ENCODE peak calls at places on chromosome 19, in four cellular contexts. Q, S, T and G are unnamed samples.

GRCh38 chr19:38655148-38655824 is 7.8 kb downstream of the ACTN4 start:
- DNase-seq in T (no peak), Q (peak; percentile 70), S (no peak), G (no peak)

GRCh38 chr19:1018393-1018792 is 2.5 kb downstream of the TMEM259 start:
- DNase-seq in S (no peak), Q (no peak), T (no peak), G (no peak)

GRCh38 chr19:15532779-15533521 is 24.6 kb downstream of the CYP4F22 start:
- DNase-seq in Q (no peak), S (no peak), T (no peak), G (no peak)

GRCh38 chr19:10006335-10006708 is 4.0 kb downstream of the COL5A3 start:
- DNase-seq in S (no peak), T (peak; percentile 37), Q (peak; percentile 33), G (no peak)

GRCh38 chr19:51750381-51751124 is 1.1 kb downstream of the FPR1 start:
- DNase-seq in Q (no peak), T (no peak), S (no peak), G (no peak)

GRCh38 chr19:3336351-3336679 is 30.1 kb upstream of the NFIC start:
- DNase-seq in S (no peak), T (no peak), Q (no peak), G (no peak)

GRCh38 chr19:35501684-35502083 is 11.4 kb upstream of the KRTDAP start:
- DNase-seq in Q (peak; percentile 33), S (no peak), T (no peak), G (no peak)

GRCh38 chr19:30253581-30253996 is 118.6 kb upstream of the ZNF536 start:
- DNase-seq in T (no peak), S (peak; percentile 42), Q (no peak), G (no peak)

GRCh38 chr19:6239401-6239844 is 40.4 kb downstream of the MLLT1 start:
- DNase-seq in S (peak; percentile 26), T (no peak), Q (no peak), G (no peak)

GRCh38 chr19:57103573-57104277 is 16.1 kb upstream of the USP29 start:
- DNase-seq in Q (peak; percentile 22), S (peak; percentile 79), T (peak; percentile 55), G (peak; percentile 59)

GRCh38 chr19:23999821-24000610 is 85.3 kb downstream of the ZNF726 start:
- DNase-seq in S (no peak), Q (no peak), T (no peak), G (no peak)

GRCh38 chr19:39550197-39550596 is 10.2 kb upstream of the EID2 start:
- DNase-seq in T (no peak), Q (no peak), S (no peak), G (peak; percentile 49)

GRCh38 chr19:36331353-36332228 is 47.4 kb downstream of the ZFP14 start:
- DNase-seq in S (peak; percentile 88), T (peak; percentile 71), Q (peak; percentile 95), G (peak; percentile 70)

GRCh38 chr19:55256562-55257460 is 2.0 kb downstream of the PPP6R1 start:
- DNase-seq in S (no peak), T (no peak), Q (peak; percentile 6), G (no peak)

GRCh38 chr19:17352608-17353280 is 15.4 kb downstream of the GTPBP3 start:
- DNase-seq in Q (no peak), T (no peak), S (no peak), G (no peak)

GRCh38 chr19:40604647-40605200 is 3.6 kb downstream of the LTBP4 start:
- DNase-seq in S (no peak), T (peak; percentile 18), Q (no peak), G (peak; percentile 40)
- H3K27ac ChIP-seq in S (no peak overlapping the region), T (peak overlapping the region; percentile 49), Q (no peak overlapping the region), G (peak overlapping the region; percentile 79)

DNA sequence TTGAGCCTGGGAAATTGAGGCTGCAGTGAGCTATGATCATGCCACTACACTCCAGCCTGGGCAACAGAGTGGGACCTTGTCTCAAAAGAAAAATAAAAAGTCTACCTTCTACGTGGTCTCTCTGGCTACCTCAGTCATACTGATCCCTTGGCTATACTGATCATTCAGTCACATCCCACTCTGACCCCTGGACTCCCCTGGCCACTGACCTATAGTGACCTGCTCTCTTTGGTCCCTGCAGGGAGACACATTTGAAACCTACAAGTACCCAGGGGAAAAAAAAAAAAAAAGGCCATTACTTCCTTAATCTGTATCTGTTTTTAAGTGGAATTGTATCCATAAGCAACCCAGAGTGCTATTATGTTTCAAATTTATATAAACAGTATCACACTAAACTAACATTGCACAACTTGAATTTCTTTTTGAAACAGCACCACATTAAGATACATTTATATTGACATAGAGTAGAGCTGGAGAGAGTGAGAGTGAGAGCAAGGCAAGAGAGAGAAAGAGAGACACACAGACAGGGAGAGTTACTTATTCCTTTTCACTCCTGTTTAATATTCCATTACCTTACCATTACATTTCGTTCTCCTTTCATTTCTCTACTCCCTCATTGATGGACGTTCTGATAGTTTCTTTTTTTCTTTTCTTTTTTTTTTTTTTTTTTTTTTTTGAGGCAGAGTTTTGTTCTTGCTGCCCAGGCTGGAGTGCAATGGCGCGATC is 23.7 kb upstream of the CERS4 start:
- DNase-seq in T (no peak), S (no peak), Q (no peak), G (no peak)
- H3K4me3 ChIP-seq in T (no peak overlapping the region), S (no peak overlapping the region), Q (no peak overlapping the region), G (no peak overlapping the region)

DNA sequence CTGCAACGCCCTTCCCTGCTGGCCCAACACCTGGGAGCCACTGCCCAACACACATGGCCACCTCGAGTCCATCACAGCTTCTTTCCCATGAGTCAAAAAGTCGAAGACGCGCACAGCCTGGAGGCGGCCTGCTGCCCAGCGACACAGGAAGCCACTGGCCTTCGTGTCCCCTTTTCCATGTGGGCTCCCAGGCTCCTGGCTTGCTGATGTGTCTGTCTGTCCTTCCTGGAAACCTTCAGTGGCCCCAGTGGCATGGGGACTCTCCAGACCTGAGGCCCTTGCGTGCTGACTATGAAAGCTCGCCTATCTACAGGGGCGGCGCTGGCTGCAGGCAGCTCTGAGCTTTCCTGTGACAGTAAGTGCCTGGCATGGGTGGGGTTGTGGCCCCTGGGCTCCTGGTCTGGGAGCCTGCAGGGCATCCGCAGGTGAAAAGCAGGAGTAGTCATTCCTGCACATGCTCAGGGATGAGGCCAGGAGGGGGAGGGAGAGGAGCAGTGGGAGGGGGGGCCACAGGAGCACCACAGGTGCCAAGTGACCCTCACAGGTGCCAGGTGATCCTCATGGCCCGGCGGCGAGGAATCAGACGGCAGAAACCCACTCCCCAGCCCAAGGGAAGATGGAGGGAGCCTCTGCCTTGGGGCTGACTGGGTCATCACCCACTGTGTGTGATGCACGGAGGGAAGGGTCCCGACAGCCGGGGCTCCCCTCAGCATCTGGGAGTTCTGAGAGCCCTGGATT is 27.5 kb downstream of the SH3GL1 start:
- DNase-seq in S (no peak), Q (no peak), T (no peak), G (no peak)
- H3K4me1 ChIP-seq in S (peaks cover 70% of the 10 kb centered on the region), Q (peaks cover 97% of the 10 kb centered on the region), T (peaks cover 59% of the 10 kb centered on the region), G (peaks cover 29% of the 10 kb centered on the region)

DNA sequence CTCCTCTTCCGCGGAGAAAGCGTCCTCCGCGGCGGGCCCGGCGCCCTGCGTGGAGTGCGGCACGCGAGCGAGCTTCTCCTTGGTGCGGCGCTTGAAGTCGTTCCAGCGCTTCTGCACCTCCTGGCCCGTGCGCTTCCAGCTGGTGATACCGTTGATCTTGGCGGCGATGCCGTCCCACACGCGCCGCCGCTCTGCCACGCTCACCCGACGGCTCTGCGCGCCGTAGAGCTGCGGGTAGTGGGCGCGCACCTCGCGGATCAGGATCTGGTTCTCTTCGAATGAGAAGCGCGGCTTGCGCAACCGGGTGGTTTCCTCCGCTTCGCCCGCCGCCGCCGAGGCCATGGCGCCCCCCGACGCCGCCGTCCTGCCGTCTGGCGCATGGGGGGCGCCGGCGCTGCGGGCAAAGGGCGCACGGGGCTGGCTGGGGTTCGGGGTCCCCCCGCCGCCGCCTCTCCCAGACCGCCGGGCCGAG is 945 bp downstream of the MYPOP start:
- DNase-seq in S (peak; percentile 71), Q (peak; percentile 81), T (peak; percentile 53), G (no peak)
- H3K27ac ChIP-seq in S (no peak overlapping the region), Q (no peak overlapping the region), T (no peak overlapping the region), G (no peak overlapping the region)

DNA sequence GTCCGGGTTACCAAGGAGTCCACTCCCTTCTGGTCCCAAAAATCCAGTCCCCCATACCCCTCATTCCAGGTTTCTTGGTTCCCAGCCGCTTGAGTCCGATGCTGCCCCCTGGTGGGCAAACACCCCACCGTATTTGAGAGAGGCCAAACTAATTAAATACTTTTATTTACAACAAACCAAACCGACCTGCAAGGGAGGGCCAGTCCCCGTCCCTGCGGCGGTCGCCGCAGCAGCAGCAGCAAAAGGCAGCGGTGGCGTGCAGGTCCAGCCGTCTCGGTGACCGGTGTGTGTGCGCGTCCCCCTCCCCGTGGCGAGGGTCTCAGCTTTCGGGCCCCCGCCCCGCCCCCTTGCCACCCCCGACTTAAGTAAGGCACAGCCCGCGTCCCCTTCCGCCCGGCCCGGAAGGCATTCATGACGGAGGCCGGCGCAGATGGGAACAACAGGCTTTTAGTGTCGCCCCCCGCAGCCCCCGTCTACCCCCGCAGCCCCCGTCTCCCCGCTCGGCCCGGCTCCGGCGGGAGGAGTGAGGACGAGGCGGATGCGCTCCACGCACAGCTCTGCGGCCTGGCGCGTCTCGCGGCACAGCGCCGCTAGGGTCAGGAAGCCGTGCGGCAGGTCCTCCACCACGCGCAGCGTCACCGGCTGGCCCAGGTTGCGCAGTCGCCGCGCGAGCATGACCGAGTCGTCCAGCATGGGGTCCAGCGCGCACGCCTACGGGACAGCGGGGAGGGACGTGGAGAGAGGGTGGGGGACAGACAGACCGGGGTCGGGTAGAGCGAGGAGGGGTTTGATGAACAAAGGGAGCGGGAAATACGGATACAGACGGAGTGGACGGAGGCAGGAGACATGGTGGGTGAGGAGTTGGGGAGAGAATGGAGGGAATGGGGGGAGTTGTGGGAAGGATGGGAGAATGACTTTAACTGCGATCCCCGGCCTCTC is 11.5 kb upstream of the CNFN start:
- DNase-seq in T (peak; percentile 70), S (peak; percentile 90), Q (peak; percentile 76), G (peak; percentile 51)
- H3K4me3 ChIP-seq in T (peak overlapping the region; percentile 59), S (peak overlapping the region; percentile 59), Q (peak overlapping the region; percentile 79), G (no peak overlapping the region)

GRCh38 chr19:11581740-11582139 is 4.3 kb upstream of the ACP5 start:
- DNase-seq in Q (peak; percentile 58), T (no peak), S (no peak), G (peak; percentile 79)
- H3K4me1 ChIP-seq in Q (peaks cover 12% of the 10 kb centered on the region), T (peaks cover 47% of the 10 kb centered on the region), S (no peaks in the 10 kb centered on the region), G (peaks cover 10% of the 10 kb centered on the region)